ENCODE peak calls at places on chromosome 2, in five cellular contexts. One of them, this sample, is unnamed.
A peak's percentile ranks its signal among the peaks of the same experiment; 100 is the strongest.

GRCh38 chr2:20925265-20925889 is 102.5 kb upstream of the LDAH start:
- DNase-seq in NCI-H1092 treated with DMSO at 0.1 percent for 48 hours: no peak
- DNase-seq in iPS DF 19.7: no peak
- DNase-seq in B cell: no peak
- DNase-seq in kidney tubule cell: peak; percentile 9
- DNase-seq in this sample: no peak

GRCh38 chr2:14745288-14746076 is 113.0 kb downstream of the LRATD1 start:
- DNase-seq in B cell: no peak
- DNase-seq in kidney tubule cell: no peak
- DNase-seq in NCI-H1092 treated with DMSO at 0.1 percent for 48 hours: no peak
- DNase-seq in iPS DF 19.7: no peak
- DNase-seq in this sample: no peak

GRCh38 chr2:68253211-68254068 is 1.1 kb upstream of the PPP3R1 start:
- DNase-seq in iPS DF 19.7: no peak
- DNase-seq in NCI-H1092 treated with DMSO at 0.1 percent for 48 hours: peak; percentile 21
- DNase-seq in B cell: no peak
- DNase-seq in kidney tubule cell: peak; percentile 43
- DNase-seq in this sample: no peak

GRCh38 chr2:101728865-101729264 is 31.4 kb downstream of the MAP4K4 start:
- DNase-seq in B cell: no peak
- DNase-seq in kidney tubule cell: no peak
- DNase-seq in iPS DF 19.7: no peak
- DNase-seq in NCI-H1092 treated with DMSO at 0.1 percent for 48 hours: no peak
- DNase-seq in this sample: no peak

GRCh38 chr2:26666671-26667070 is 25.5 kb upstream of the CIB4 start:
- DNase-seq in iPS DF 19.7: no peak
- DNase-seq in kidney tubule cell: peak; percentile 60
- DNase-seq in B cell: no peak
- DNase-seq in NCI-H1092 treated with DMSO at 0.1 percent for 48 hours: no peak
- DNase-seq in this sample: no peak

GRCh38 chr2:207012461-207012860 is 73.1 kb downstream of the CPO start:
- DNase-seq in iPS DF 19.7: no peak
- DNase-seq in NCI-H1092 treated with DMSO at 0.1 percent for 48 hours: no peak
- DNase-seq in kidney tubule cell: peak; percentile 48
- DNase-seq in B cell: no peak
- DNase-seq in this sample: no peak

GRCh38 chr2:44934962-44935853 is 6.3 kb upstream of the SIX3 start:
- DNase-seq in NCI-H1092 treated with DMSO at 0.1 percent for 48 hours: no peak
- DNase-seq in kidney tubule cell: no peak
- DNase-seq in B cell: no peak
- DNase-seq in iPS DF 19.7: no peak
- DNase-seq in this sample: peak; percentile 27

GRCh38 chr2:118706371-118706770 is 141.1 kb downstream of the EN1 start:
- DNase-seq in NCI-H1092 treated with DMSO at 0.1 percent for 48 hours: no peak
- DNase-seq in kidney tubule cell: no peak
- DNase-seq in iPS DF 19.7: no peak
- DNase-seq in B cell: no peak
- DNase-seq in this sample: no peak

GRCh38 chr2:179022685-179023084 is 27.3 kb downstream of the CCDC141 start:
- DNase-seq in iPS DF 19.7: no peak
- DNase-seq in kidney tubule cell: no peak
- DNase-seq in NCI-H1092 treated with DMSO at 0.1 percent for 48 hours: no peak
- DNase-seq in B cell: no peak
- DNase-seq in this sample: no peak

This sample was measured in GM10248.